ENCODE peak calls at places on chromosome 15, in ten cellular contexts. B is neuronal stem cell; Q is dorsolateral prefrontal cortex; R is COR-L47; Z is lung microvascular endothelial cell; K is GM12892; V is activated T-cell treated with anti-CD3 and anti-CD28 coated beads, Interleukin-2, amount 50 U/mL, for 48 hours; C is stimulated activated CD4-positive, alpha-beta T cell treated with anti-CD3 and anti-CD28 coated beads, TNF-alpha, amount 100 ng/mL, for 4 hours; H is KG1; T is CD4-positive, alpha-beta T cell. P is an unnamed sample.

GRCh38 chr15:79673416-79674123 is 223.2 kb downstream of the MTHFS start:
- DNase-seq in B (no peak), Q (no peak), R (no peak), Z (no peak), K (peak; percentile 29), V (peak; percentile 41), C (no peak), H (no peak), T (no peak), P (no peak)

GRCh38 chr15:58669108-58669507 is 80.4 kb downstream of the ADAM10 start:
- DNase-seq in B (no peak), Q (no peak), R (no peak), Z (no peak), K (no peak), V (no peak), C (no peak), H (no peak), T (no peak), P (no peak)

GRCh38 chr15:34753236-34753894 is 1.4 kb downstream of the GJD2 start:
- DNase-seq in B (peak; percentile 77), Q (no peak), R (no peak), Z (peak; percentile 62), K (no peak), V (no peak), C (no peak), H (no peak), T (no peak), P (no peak)

GRCh38 chr15:70328137-70329115 is 230.7 kb upstream of the TLE3 start:
- DNase-seq in B (no peak), Q (no peak), R (no peak), Z (no peak), K (no peak), V (no peak), C (no peak), H (peak; percentile 34), T (no peak), P (no peak)

GRCh38 chr15:68484696-68485400 is 52.9 kb upstream of the ITGA11 start:
- DNase-seq in B (no peak), Q (no peak), R (no peak), Z (no peak), K (no peak), V (no peak), C (no peak), H (no peak), T (no peak), P (no peak)

GRCh38 chr15:42137461-42138261 is 18.8 kb downstream of the PLA2G4F start:
- DNase-seq in B (peak; percentile 49), Q (peak; percentile 16), R (peak; percentile 52), Z (peak; percentile 66), K (no peak), V (no peak), C (no peak), H (no peak), T (no peak), P (peak; percentile 2)

GRCh38 chr15:65920121-65920520 is 50.8 kb downstream of the RAB11A start:
- DNase-seq in B (no peak), Q (no peak), R (peak; percentile 22), Z (no peak), K (no peak), V (no peak), C (no peak), H (no peak), T (no peak), P (no peak)

GRCh38 chr15:51818156-51818555 is 11.3 kb upstream of the TMOD3 start:
- DNase-seq in B (no peak), Q (no peak), R (no peak), Z (no peak), K (no peak), V (no peak), C (no peak), H (no peak), T (no peak), P (no peak)

GRCh38 chr15:85764649-85765277 is 30.0 kb downstream of the KLHL25 start:
- DNase-seq in B (no peak), Q (no peak), R (no peak), Z (no peak), K (no peak), V (no peak), C (no peak), H (no peak), T (no peak), P (no peak)

GRCh38 chr15:88688394-88688933 is 49.6 kb downstream of the ISG20 start:
- DNase-seq in B (no peak), Q (no peak), R (no peak), Z (no peak), K (no peak), V (no peak), C (no peak), H (no peak), T (no peak), P (no peak)

GRCh38 chr15:73947651-73948050 is 21.4 kb downstream of the LOXL1 start:
- DNase-seq in B (no peak), Q (no peak), R (no peak), Z (no peak), K (no peak), V (no peak), C (no peak), H (no peak), T (no peak), P (no peak)

GRCh38 chr15:56973463-56973862 is 55.0 kb downstream of the TCF12 start:
- DNase-seq in B (no peak), Q (no peak), R (no peak), Z (no peak), K (no peak), V (no peak), C (no peak), H (no peak), T (no peak), P (no peak)

GRCh38 chr15:74384566-74385441 is 17.4 kb upstream of the CYP11A1 start:
- DNase-seq in B (no peak), Q (no peak), R (no peak), Z (peak; percentile 55), K (peak; percentile 81), V (peak; percentile 79), C (no peak), H (no peak), T (no peak), P (no peak)

GRCh38 chr15:42053010-42053409 is 32.2 kb upstream of the PLA2G4E start:
- DNase-seq in B (no peak), Q (no peak), R (no peak), Z (no peak), K (no peak), V (peak; percentile 7), C (no peak), H (no peak), T (no peak), P (no peak)

GRCh38 chr15:27764339-27764738 is 334.8 kb downstream of the OCA2 start:
- DNase-seq in B (no peak), Q (no peak), R (no peak), Z (no peak), K (no peak), V (no peak), C (no peak), H (no peak), T (no peak), P (no peak)

GRCh38 chr15:64521726-64522164 is 61.4 kb downstream of the ZNF609 start:
- DNase-seq in B (peak; percentile 9), Q (peak; percentile 70), R (peak; percentile 71), Z (no peak), K (no peak), V (no peak), C (no peak), H (no peak), T (no peak), P (no peak)

GRCh38 chr15:40034186-40034946 is 4.6 kb downstream of the SRP14 start:
- DNase-seq in B (no peak), Q (no peak), R (no peak), Z (no peak), K (no peak), V (no peak), C (no peak), H (no peak), T (no peak), P (no peak)

GRCh38 chr15:86865920-86866319 is 786.2 kb downstream of the AGBL1 start:
- DNase-seq in B (no peak), Q (no peak), R (no peak), Z (no peak), K (no peak), V (no peak), C (no peak), H (no peak), T (no peak), P (no peak)

GRCh38 chr15:88954431-88955277 is 41.5 kb upstream of the MFGE8 start:
- DNase-seq in B (no peak), Q (peak; percentile 71), R (no peak), Z (no peak), K (no peak), V (no peak), C (no peak), H (no peak), T (no peak), P (no peak)

GRCh38 chr15:41934843-41935242 is 37.5 kb downstream of the EHD4 start:
- DNase-seq in B (no peak), Q (no peak), R (no peak), Z (peak; percentile 60), K (no peak), V (peak; percentile 79), C (peak; percentile 47), H (peak; percentile 38), T (peak; percentile 82), P (no peak)

GRCh38 chr15:71545223-71545760 is 265.1 kb upstream of the NR2E3 start:
- DNase-seq in B (no peak), Q (no peak), R (no peak), Z (no peak), K (no peak), V (no peak), C (no peak), H (no peak), T (no peak), P (no peak)

GRCh38 chr15:69144530-69144929 is 15.9 kb upstream of the GLCE start:
- DNase-seq in B (no peak), Q (no peak), R (no peak), Z (no peak), K (no peak), V (no peak), C (no peak), H (no peak), T (no peak), P (no peak)

GRCh38 chr15:40695469-40695910 is 516 bp downstream of the RAD51 start:
- DNase-seq in B (no peak), Q (no peak), R (no peak), Z (peak; percentile 81), K (no peak), V (no peak), C (no peak), H (no peak), T (no peak), P (no peak)

GRCh38 chr15:63075072-63075995 is 32.8 kb downstream of the TPM1 start:
- DNase-seq in B (no peak), Q (no peak), R (no peak), Z (no peak), K (no peak), V (no peak), C (no peak), H (no peak), T (no peak), P (no peak)

GRCh38 chr15:94412979-94413741 is 181.8 kb downstream of the MCTP2 start:
- DNase-seq in B (peak; percentile 27), Q (no peak), R (peak; percentile 73), Z (peak; percentile 72), K (no peak), V (no peak), C (no peak), H (no peak), T (no peak), P (peak; percentile 32)

GRCh38 chr15:70212963-70213315 is 115.2 kb upstream of the TLE3 start:
- DNase-seq in B (no peak), Q (no peak), R (no peak), Z (no peak), K (no peak), V (no peak), C (no peak), H (no peak), T (no peak), P (no peak)

GRCh38 chr15:25859838-25860645 is 3.1 kb downstream of the ATP10A start:
- DNase-seq in B (no peak), Q (no peak), R (no peak), Z (no peak), K (no peak), V (peak; percentile 54), C (no peak), H (no peak), T (peak; percentile 56), P (no peak)